ENCODE peak calls at places on chromosomes 6 and 20, in ten cellular contexts. Y is OCI-LY7; K is anterior cingulate cortex; F is stimulated activated CD4-positive, alpha-beta T cell treated with anti-CD3 and anti-CD28 coated beads, Interleukin-12 subunit alpha, Interleukin-12 subunit beta, amount 100 ng/mL, for 4 hours; A is HepG2; M is HT1080; N is amygdala; E is A172; I is caudate nucleus; V is NCI-H82. Z is an unnamed sample.

GRCh38 chr20:1062334-1063015 is 55.9 kb upstream of the PSMF1 start:
- DNase-seq in I (no peak), N (peak), Y (no peak), V (no peak), A (no peak), E (no peak), F (no peak), K (no peak), M (no peak), Z (no peak)

GRCh38 chr6:149094156-149094555 is 223.4 kb upstream of the TAB2 start:
- DNase-seq in A (no peak), F (no peak), N (no peak), E (peak), V (no peak), K (no peak), M (peak), I (no peak), Y (no peak), Z (no peak)

GRCh38 chr6:134903448-134903847 is 46.5 kb downstream of the ALDH8A1 start:
- DNase-seq in I (no peak), N (no peak), Y (no peak), A (no peak), M (no peak), F (no peak), K (no peak), E (no peak), V (peak), Z (no peak)

GRCh38 chr20:41098703-41099250 is 38.6 kb upstream of the PLCG1 start:
- DNase-seq in K (no peak), V (no peak), M (no peak), N (no peak), F (no peak), I (no peak), E (no peak), Y (no peak), A (no peak), Z (no peak)

GRCh38 chr20:56903421-56903820 is 274.3 kb downstream of the TFAP2C start:
- DNase-seq in K (no peak), E (no peak), F (no peak), Y (no peak), A (no peak), N (no peak), I (no peak), M (no peak), V (no peak), Z (no peak)

GRCh38 chr20:21048841-21049273 is 57.3 kb downstream of the LINC00237 start:
- DNase-seq in K (no peak), V (peak), I (no peak), Y (peak), F (peak), E (peak), M (peak), A (peak), N (peak), Z (no peak)

GRCh38 chr6:89145962-89146747 is at the start of gene PM20D2:
- DNase-seq in N (peak), A (peak), K (peak), Y (peak), F (peak), I (peak), E (peak), M (peak), V (peak), Z (no peak)

GRCh38 chr20:20712004-20712473 is 405 bp downstream of the RALGAPA2 start:
- DNase-seq in Y (no peak), N (no peak), E (no peak), V (peak), K (no peak), A (peak), F (no peak), I (peak), M (no peak), Z (no peak)